ENCODE peak calls at places on chromosomes 1 and 21, in eight cellular contexts. K, F, Y, H, E, N, I and X are unnamed samples.

GRCh38 chr1:76901158-76901767 is 34.0 kb downstream of the ST6GALNAC5 start:
- DNase-seq in K (peak), F (peak), Y (peak), H (peak), E (peak), N (peak), I (no peak), X (peak)

GRCh38 chr1:221217029-221217428 is 337.8 kb downstream of the HLX start:
- DNase-seq in K (no peak), F (peak), Y (no peak), H (no peak), E (no peak), N (no peak), I (no peak), X (no peak)

GRCh38 chr21:32253215-32253641 is 25.6 kb downstream of the MIS18A start:
- DNase-seq in K (no peak), F (peak), Y (no peak), H (no peak), E (no peak), N (peak), I (no peak), X (no peak)

GRCh38 chr1:212118872-212119260 is 83.3 kb downstream of the DTL start:
- DNase-seq in K (no peak), F (no peak), Y (no peak), H (no peak), E (no peak), N (no peak), I (no peak), X (no peak)

GRCh38 chr21:45076245-45076661 is 1.9 kb downstream of the ADARB1 start:
- DNase-seq in K (no peak), F (no peak), Y (peak), H (no peak), E (no peak), N (no peak), I (no peak), X (peak)

GRCh38 chr1:155651861-155652661 is 36.5 kb downstream of the YY1AP1 start:
- DNase-seq in K (no peak), F (peak), Y (no peak), H (no peak), E (no peak), N (no peak), I (no peak), X (no peak)

GRCh38 chr1:35243681-35244080 is 24.8 kb upstream of the ZMYM4 start:
- DNase-seq in K (no peak), F (no peak), Y (no peak), H (no peak), E (no peak), N (no peak), I (no peak), X (no peak)

GRCh38 chr1:201582261-201582951 is 43.5 kb downstream of the NAV1 start:
- DNase-seq in K (no peak), F (peak), Y (no peak), H (no peak), E (no peak), N (peak), I (no peak), X (no peak)

GRCh38 chr1:53285969-53286760 is 41.7 kb downstream of the LRP8 start:
- DNase-seq in K (no peak), F (no peak), Y (no peak), H (no peak), E (no peak), N (no peak), I (no peak), X (no peak)

GRCh38 chr1:156383023-156383422 is 14.0 kb downstream of the RHBG start:
- DNase-seq in K (peak), F (peak), Y (peak), H (peak), E (peak), N (peak), I (peak), X (peak)

GRCh38 chr1:21586926-21587601 is 77.8 kb downstream of the ALPL start:
- DNase-seq in K (peak), F (peak), Y (peak), H (peak), E (peak), N (peak), I (no peak), X (peak)

GRCh38 chr1:12201343-12202189 is 28.3 kb upstream of the VPS13D start:
- DNase-seq in K (no peak), F (no peak), Y (no peak), H (no peak), E (no peak), N (no peak), I (no peak), X (no peak)

GRCh38 chr1:232184561-232185530 is 445.1 kb downstream of the SIPA1L2 start:
- DNase-seq in K (no peak), F (no peak), Y (no peak), H (no peak), E (no peak), N (no peak), I (no peak), X (no peak)

GRCh38 chr1:18997508-18997907 is 41.0 kb upstream of the IFFO2 start:
- DNase-seq in K (no peak), F (no peak), Y (no peak), H (no peak), E (no peak), N (no peak), I (no peak), X (no peak)

GRCh38 chr1:9715536-9716226 is 64.2 kb downstream of the PIK3CD start:
- DNase-seq in K (peak), F (no peak), Y (no peak), H (no peak), E (no peak), N (no peak), I (peak), X (no peak)

GRCh38 chr1:156489166-156489934 is 11.2 kb downstream of the MEF2D start:
- DNase-seq in K (peak), F (no peak), Y (no peak), H (no peak), E (no peak), N (no peak), I (peak), X (peak)

GRCh38 chr1:159960721-159961381 is 6.8 kb upstream of the SLAMF9 start:
- DNase-seq in K (no peak), F (peak), Y (peak), H (no peak), E (peak), N (peak), I (no peak), X (peak)

GRCh38 chr21:35226960-35227741 is 178.0 kb upstream of the RUNX1 start:
- DNase-seq in K (no peak), F (no peak), Y (no peak), H (no peak), E (no peak), N (no peak), I (no peak), X (no peak)

GRCh38 chr1:18693256-18694098 is 62.8 kb downstream of the PAX7 start:
- DNase-seq in K (peak), F (no peak), Y (no peak), H (no peak), E (no peak), N (no peak), I (no peak), X (peak)

GRCh38 chr1:41333146-41333784 is 28.0 kb upstream of the FOXO6 start:
- DNase-seq in K (no peak), F (peak), Y (peak), H (no peak), E (no peak), N (peak), I (no peak), X (no peak)

GRCh38 chr1:43597028-43597427 is 52.9 kb upstream of the KDM4A start:
- DNase-seq in K (no peak), F (no peak), Y (no peak), H (no peak), E (no peak), N (no peak), I (no peak), X (no peak)

GRCh38 chr1:162905759-162906158 is 44.8 kb upstream of the CCDC190 start:
- DNase-seq in K (no peak), F (peak), Y (peak), H (no peak), E (no peak), N (peak), I (no peak), X (no peak)

GRCh38 chr1:33089457-33089856 is 8.5 kb downstream of the AZIN2 start:
- DNase-seq in K (no peak), F (no peak), Y (no peak), H (no peak), E (no peak), N (no peak), I (no peak), X (no peak)

GRCh38 chr1:117574206-117574835 is 31.5 kb upstream of the TENT5C start:
- DNase-seq in K (no peak), F (no peak), Y (no peak), H (no peak), E (no peak), N (no peak), I (no peak), X (peak)

GRCh38 chr21:35995522-35996088 is 64.7 kb downstream of the SETD4 start:
- DNase-seq in K (no peak), F (no peak), Y (no peak), H (no peak), E (no peak), N (no peak), I (no peak), X (no peak)

GRCh38 chr1:214678386-214678785 is 75.4 kb downstream of the CENPF start:
- DNase-seq in K (no peak), F (no peak), Y (no peak), H (peak), E (peak), N (peak), I (no peak), X (no peak)

GRCh38 chr1:10939654-10940450 is 72.6 kb upstream of the TARDBP start:
- DNase-seq in K (peak), F (no peak), Y (no peak), H (no peak), E (no peak), N (no peak), I (no peak), X (no peak)

GRCh38 chr1:222923506-222923905 is 108.7 kb downstream of the DISP1 start:
- DNase-seq in K (no peak), F (no peak), Y (no peak), H (no peak), E (no peak), N (no peak), I (no peak), X (no peak)

GRCh38 chr1:201885531-201886075 is 3.1 kb upstream of the SHISA4 start:
- DNase-seq in K (peak), F (peak), Y (no peak), H (peak), E (peak), N (peak), I (no peak), X (no peak)